ENCODE peak calls at places on chromosomes 13 and 19, in five cellular contexts. M is dorsolateral prefrontal cortex; J is stimulated activated CD4-positive, alpha-beta T cell treated with anti-CD3 and anti-CD28 coated beads, TNF-alpha, amount 100 ng/mL, for 4 hours; K is ascending aorta; D is psoas muscle. N is an unnamed sample.

GRCh38 chr13:20714563-20715339 is 11.3 kb downstream of the IL17D start:
- DNase-seq in M (no peak), D (peak), K (no peak), J (no peak), N (no peak)

GRCh38 chr19:40948580-40949299 is 42.3 kb upstream of the CYP2B6 start:
- DNase-seq in D (no peak), M (no peak), K (no peak), J (no peak), N (no peak)

GRCh38 chr13:39401756-39402155 is 201.2 kb downstream of the LHFPL6 start:
- DNase-seq in J (no peak), M (no peak), D (no peak), K (no peak), N (no peak)

GRCh38 chr13:99190147-99190985 is 10.3 kb upstream of the UBAC2 start:
- DNase-seq in J (no peak), D (no peak), K (no peak), M (no peak), N (no peak)

GRCh38 chr19:52809801-52810200 is 11.6 kb downstream of the ZNF28 start:
- DNase-seq in K (no peak), J (no peak), M (no peak), D (no peak), N (no peak)

GRCh38 chr13:44368062-44368591 is 5.5 kb upstream of the SERP2 start:
- DNase-seq in D (no peak), K (no peak), J (no peak), M (no peak), N (no peak)

GRCh38 chr13:78317030-78317429 is 286.3 kb downstream of the POU4F1 start:
- DNase-seq in J (no peak), K (no peak), D (no peak), M (no peak), N (no peak)

GRCh38 chr19:3807574-3808354 is 21.6 kb upstream of the MATK start:
- DNase-seq in M (no peak), D (no peak), J (no peak), K (no peak), N (no peak)

GRCh38 chr13:110506859-110507566 is 54.5 kb downstream of the RAB20 start:
- DNase-seq in K (no peak), J (no peak), D (peak), M (no peak), N (peak)